ENCODE peak calls at places on chromosomes 7 and 10, in seven cellular contexts. One of them, this sample, is unnamed. For H3K27me3, the result is how much of the 10 kb centered on the place peaks cover.

GRCh38 chr7:36390199-36391090 is 783 bp downstream of the ANLN start:
- DNase-seq in body of pancreas: peak
- DNase-seq in testis: peak
- DNase-seq in heart left ventricle: peak
- DNase-seq in IMR-90: peak
- DNase-seq in tibial nerve: no peak
- DNase-seq in adrenal gland: peak
- DNase-seq in this sample: peak

GRCh38 chr7:30843741-30844482 is 67.7 kb upstream of the AQP1 start:
- DNase-seq in testis: no peak
- DNase-seq in IMR-90: no peak
- DNase-seq in heart left ventricle: no peak
- DNase-seq in body of pancreas: no peak
- DNase-seq in adrenal gland: no peak
- DNase-seq in tibial nerve: no peak
- DNase-seq in this sample: no peak

GRCh38 chr10:89342219-89342966 is 14.6 kb downstream of the IFIT3 start:
- DNase-seq in body of pancreas: no peak
- DNase-seq in testis: peak
- DNase-seq in heart left ventricle: peak
- DNase-seq in adrenal gland: peak
- DNase-seq in tibial nerve: peak
- DNase-seq in IMR-90: peak
- DNase-seq in this sample: peak

GRCh38 chr7:7581531-7582179 is 15.0 kb downstream of the MIOS start:
- DNase-seq in adrenal gland: no peak
- DNase-seq in heart left ventricle: no peak
- DNase-seq in testis: no peak
- DNase-seq in IMR-90: no peak
- DNase-seq in body of pancreas: no peak
- DNase-seq in tibial nerve: no peak
- DNase-seq in this sample: no peak

GRCh38 chr7:28718523-28718922 is 239.6 kb downstream of the TRIL start:
- DNase-seq in testis: no peak
- DNase-seq in heart left ventricle: no peak
- DNase-seq in body of pancreas: no peak
- DNase-seq in IMR-90: no peak
- DNase-seq in tibial nerve: no peak
- DNase-seq in adrenal gland: no peak
- DNase-seq in this sample: no peak

GRCh38 chr10:6364893-6365292 is 162.2 kb downstream of the PFKFB3 start:
- DNase-seq in heart left ventricle: no peak
- DNase-seq in adrenal gland: no peak
- DNase-seq in tibial nerve: no peak
- DNase-seq in body of pancreas: no peak
- DNase-seq in testis: no peak
- DNase-seq in IMR-90: no peak
- DNase-seq in this sample: no peak

GRCh38 chr7:101108330-101108857 is 18.5 kb upstream of the SERPINE1 start:
- DNase-seq in adrenal gland: no peak
- DNase-seq in heart left ventricle: peak
- DNase-seq in tibial nerve: no peak
- DNase-seq in body of pancreas: peak
- DNase-seq in testis: peak
- DNase-seq in IMR-90: no peak
- DNase-seq in this sample: peak

GRCh38 chr7:139094596-139094995 is 14.9 kb downstream of the ZC3HAV1 start:
- DNase-seq in tibial nerve: no peak
- DNase-seq in body of pancreas: no peak
- DNase-seq in heart left ventricle: no peak
- DNase-seq in adrenal gland: no peak
- DNase-seq in IMR-90: peak
- DNase-seq in testis: peak
- DNase-seq in this sample: peak

GRCh38 chr10:59283456-59284082 is 78.8 kb downstream of the FAM13C start:
- DNase-seq in adrenal gland: no peak
- DNase-seq in heart left ventricle: no peak
- DNase-seq in IMR-90: peak
- DNase-seq in testis: no peak
- DNase-seq in body of pancreas: no peak
- DNase-seq in tibial nerve: no peak
- DNase-seq in this sample: no peak

GRCh38 chr7:99374121-99375064 is at the start of gene ARPC1B:
- DNase-seq in testis: peak
- DNase-seq in IMR-90: peak
- DNase-seq in body of pancreas: peak
- DNase-seq in tibial nerve: peak
- DNase-seq in adrenal gland: peak
- DNase-seq in heart left ventricle: peak
- DNase-seq in this sample: peak

GRCh38 chr10:91194497-91195179 is 25.8 kb upstream of the PCGF5 start:
- DNase-seq in heart left ventricle: no peak
- DNase-seq in adrenal gland: no peak
- DNase-seq in testis: no peak
- DNase-seq in body of pancreas: no peak
- DNase-seq in IMR-90: peak
- DNase-seq in tibial nerve: no peak
- DNase-seq in this sample: no peak

GRCh38 chr7:35617076-35617475 is 77.9 kb downstream of the HERPUD2 start:
- DNase-seq in heart left ventricle: no peak
- DNase-seq in tibial nerve: no peak
- DNase-seq in IMR-90: peak
- DNase-seq in body of pancreas: no peak
- DNase-seq in testis: no peak
- DNase-seq in adrenal gland: no peak
- DNase-seq in this sample: no peak

GRCh38 chr10:128704716-128705115 is 578.5 kb upstream of the MKI67 start:
- DNase-seq in testis: no peak
- DNase-seq in heart left ventricle: no peak
- DNase-seq in IMR-90: no peak
- DNase-seq in adrenal gland: no peak
- DNase-seq in body of pancreas: no peak
- DNase-seq in tibial nerve: no peak
- DNase-seq in this sample: no peak

GRCh38 chr10:46556515-46557318 is at the start of gene GPRIN2:
- DNase-seq in tibial nerve: peak
- DNase-seq in adrenal gland: peak
- DNase-seq in testis: peak
- DNase-seq in IMR-90: no peak
- DNase-seq in heart left ventricle: peak
- DNase-seq in body of pancreas: peak
- DNase-seq in this sample: peak

GRCh38 chr10:132870426-132870825 is 71.9 kb downstream of the CFAP46 start:
- DNase-seq in IMR-90: no peak
- DNase-seq in tibial nerve: peak
- DNase-seq in adrenal gland: no peak
- DNase-seq in body of pancreas: no peak
- DNase-seq in heart left ventricle: no peak
- DNase-seq in testis: no peak
- DNase-seq in this sample: peak

GRCh38 chr7:19772858-19773337 is 519 bp downstream of the TMEM196 start:
- DNase-seq in adrenal gland: peak
- DNase-seq in heart left ventricle: no peak
- DNase-seq in body of pancreas: peak
- DNase-seq in testis: peak
- DNase-seq in IMR-90: peak
- DNase-seq in tibial nerve: no peak
- DNase-seq in this sample: peak

GRCh38 chr7:15288746-15289145 is 273.1 kb downstream of the AGMO start:
- DNase-seq in IMR-90: no peak
- DNase-seq in testis: no peak
- DNase-seq in tibial nerve: no peak
- DNase-seq in body of pancreas: no peak
- DNase-seq in heart left ventricle: no peak
- DNase-seq in adrenal gland: no peak
- DNase-seq in this sample: no peak

GRCh38 chr10:86217386-86218080 is 149.1 kb downstream of the GRID1 start:
- DNase-seq in tibial nerve: no peak
- DNase-seq in testis: no peak
- DNase-seq in body of pancreas: no peak
- DNase-seq in adrenal gland: no peak
- DNase-seq in IMR-90: no peak
- DNase-seq in heart left ventricle: peak
- DNase-seq in this sample: no peak

GRCh38 chr10:3784510-3785250 is at the start of gene KLF6:
- DNase-seq in testis: no peak
- DNase-seq in body of pancreas: peak
- DNase-seq in IMR-90: peak
- DNase-seq in heart left ventricle: peak
- DNase-seq in adrenal gland: no peak
- DNase-seq in tibial nerve: no peak
- DNase-seq in this sample: peak

GRCh38 chr7:2982831-2983230 is 60.8 kb downstream of the CARD11 start:
- DNase-seq in adrenal gland: no peak
- DNase-seq in testis: no peak
- DNase-seq in body of pancreas: peak
- DNase-seq in IMR-90: no peak
- DNase-seq in heart left ventricle: no peak
- DNase-seq in tibial nerve: no peak
- DNase-seq in this sample: no peak

GRCh38 chr10:21399392-21400015 is 126.0 kb downstream of the SKIDA1 start:
- DNase-seq in tibial nerve: no peak
- DNase-seq in heart left ventricle: no peak
- DNase-seq in body of pancreas: no peak
- DNase-seq in IMR-90: peak
- DNase-seq in testis: no peak
- DNase-seq in adrenal gland: no peak
- DNase-seq in this sample: no peak

GRCh38 chr7:81209059-81209458 is 290.2 kb upstream of the SEMA3C start:
- DNase-seq in testis: no peak
- DNase-seq in body of pancreas: no peak
- DNase-seq in heart left ventricle: no peak
- DNase-seq in IMR-90: peak
- DNase-seq in tibial nerve: no peak
- DNase-seq in adrenal gland: no peak
- DNase-seq in this sample: no peak

DNA sequence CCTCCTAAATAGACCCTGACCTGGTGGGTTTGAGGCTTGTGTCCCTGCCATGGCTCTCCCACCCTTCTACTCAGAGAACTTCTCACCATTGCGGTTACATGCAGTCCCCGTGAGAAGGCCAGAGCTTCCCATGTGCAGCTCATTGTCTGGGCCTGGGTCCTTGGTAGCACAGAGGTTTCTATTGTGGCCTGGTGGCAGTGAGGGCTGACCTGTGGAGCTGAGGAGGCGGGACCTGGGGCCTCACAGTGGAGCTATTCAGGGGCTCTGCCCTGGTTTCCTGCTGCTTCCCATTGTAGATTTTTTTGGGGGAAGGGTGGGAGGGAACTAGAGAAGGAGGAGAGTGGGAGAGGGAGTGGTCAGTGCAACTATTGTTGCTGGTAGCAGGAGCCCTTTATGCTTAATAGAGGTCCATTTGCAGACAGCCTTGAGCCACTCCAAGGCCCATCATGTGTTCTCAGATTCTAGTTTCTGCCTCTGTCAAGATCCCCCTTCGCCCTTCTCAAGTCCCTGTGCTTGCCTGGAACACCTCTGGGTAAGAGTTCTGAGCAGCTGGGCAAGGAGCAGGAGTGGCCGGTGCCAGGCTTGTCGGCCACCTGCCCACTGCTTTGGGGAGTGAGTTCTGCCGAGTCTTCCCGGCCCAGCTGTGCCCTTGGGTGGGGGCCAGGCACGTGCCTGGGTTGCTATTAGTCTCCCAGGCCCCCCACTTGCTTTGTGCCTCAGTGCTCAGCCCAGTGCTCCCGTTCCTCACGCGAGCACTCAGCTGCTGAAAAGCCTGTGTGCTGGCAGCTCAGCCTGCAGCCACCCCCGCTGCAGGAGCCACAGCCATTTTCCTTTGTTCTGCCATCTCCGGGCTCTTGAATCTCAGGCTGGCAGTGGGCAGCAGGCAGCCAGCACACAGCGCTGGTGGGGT is 10.7 kb downstream of the TSPAN14 start:
- DNase-seq in heart left ventricle: peak
- DNase-seq in tibial nerve: no peak
- DNase-seq in adrenal gland: no peak
- DNase-seq in testis: peak
- DNase-seq in body of pancreas: peak
- DNase-seq in IMR-90: peak
- DNase-seq in this sample: peak
- TF ChIP-seq POLR2A in heart left ventricle: no peak
- TF ChIP-seq POLR2A in tibial nerve: no peak
- TF ChIP-seq POLR2A in adrenal gland: no peak
- TF ChIP-seq POLR2A in testis: no peak
- TF ChIP-seq POLR2A in body of pancreas: no peak
- TF ChIP-seq POLR2A in IMR-90: no peak
- TF ChIP-seq POLR2A in this sample: no peak

GRCh38 chr7:41956712-41957111 is 253.8 kb upstream of the INHBA start:
- DNase-seq in body of pancreas: no peak
- DNase-seq in tibial nerve: no peak
- DNase-seq in heart left ventricle: no peak
- DNase-seq in adrenal gland: no peak
- DNase-seq in IMR-90: no peak
- DNase-seq in testis: no peak
- DNase-seq in this sample: no peak

GRCh38 chr7:41956276-41956675 is 253.4 kb upstream of the INHBA start:
- DNase-seq in tibial nerve: no peak
- DNase-seq in adrenal gland: no peak
- DNase-seq in testis: no peak
- DNase-seq in IMR-90: no peak
- DNase-seq in heart left ventricle: no peak
- DNase-seq in body of pancreas: no peak
- DNase-seq in this sample: no peak

GRCh38 chr7:41955475-41956243 is 252.8 kb upstream of the INHBA start:
- DNase-seq in heart left ventricle: peak
- DNase-seq in body of pancreas: peak
- DNase-seq in adrenal gland: peak
- DNase-seq in tibial nerve: peak
- DNase-seq in IMR-90: peak
- DNase-seq in testis: peak
- DNase-seq in this sample: peak
- H3K27me3 ChIP-seq in heart left ventricle: under half
- H3K27me3 ChIP-seq in body of pancreas: under half
- H3K27me3 ChIP-seq in adrenal gland: under half
- H3K27me3 ChIP-seq in tibial nerve: under half
- H3K27me3 ChIP-seq in IMR-90: under half
- H3K27me3 ChIP-seq in testis: under half
- H3K27me3 ChIP-seq in this sample: under half

GRCh38 chr10:66321746-66322145 is 604.1 kb upstream of the LRRTM3 start:
- DNase-seq in body of pancreas: no peak
- DNase-seq in heart left ventricle: no peak
- DNase-seq in testis: no peak
- DNase-seq in tibial nerve: no peak
- DNase-seq in adrenal gland: no peak
- DNase-seq in IMR-90: no peak
- DNase-seq in this sample: no peak
- TF ChIP-seq POLR2A in body of pancreas: no peak
- TF ChIP-seq POLR2A in heart left ventricle: no peak
- TF ChIP-seq POLR2A in testis: no peak
- TF ChIP-seq POLR2A in tibial nerve: no peak
- TF ChIP-seq POLR2A in adrenal gland: no peak
- TF ChIP-seq POLR2A in IMR-90: no peak
- TF ChIP-seq POLR2A in this sample: no peak

DNA sequence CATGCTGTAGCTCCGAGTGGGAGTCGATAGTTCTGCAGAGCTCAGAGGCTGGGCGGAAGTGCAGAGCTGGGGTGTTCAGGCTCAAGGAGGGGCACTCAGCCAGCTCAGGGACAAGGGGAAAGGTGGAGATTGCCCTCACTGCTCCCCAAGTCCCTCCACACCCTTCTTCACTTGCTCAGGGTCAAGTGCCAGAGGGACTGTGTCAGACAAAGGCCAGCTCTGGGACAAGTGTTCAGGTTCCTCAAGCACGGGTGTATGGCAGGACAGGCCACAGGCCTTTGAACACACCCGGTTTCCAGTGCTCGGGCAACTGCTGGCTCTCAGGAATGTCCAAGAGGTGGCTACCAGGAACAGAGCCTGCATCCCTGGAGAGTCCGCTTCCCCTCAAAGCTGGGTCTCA is 293.0 kb upstream of the PODXL start:
- DNase-seq in body of pancreas: no peak
- DNase-seq in heart left ventricle: no peak
- DNase-seq in tibial nerve: no peak
- DNase-seq in adrenal gland: no peak
- DNase-seq in testis: no peak
- DNase-seq in IMR-90: no peak
- DNase-seq in this sample: no peak
- H3K27me3 ChIP-seq in body of pancreas: under half
- H3K27me3 ChIP-seq in heart left ventricle: under half
- H3K27me3 ChIP-seq in tibial nerve: under half
- H3K27me3 ChIP-seq in adrenal gland: under half
- H3K27me3 ChIP-seq in testis: under half
- H3K27me3 ChIP-seq in IMR-90: under half
- H3K27me3 ChIP-seq in this sample: under half